ENCODE peak calls at places on chromosomes 3 and 15, in five cellular contexts. One of them, this sample, is unnamed.

GRCh38 chr3:72820405-72820804 is 27.8 kb downstream of the SHQ1 start:
- DNase-seq in neuronal stem cell: no peak
- DNase-seq in mesenchymal stem cell: peak; percentile 19
- DNase-seq in H1: no peak
- DNase-seq in H9: no peak
- DNase-seq in this sample: peak; percentile 58

GRCh38 chr15:76059320-76060097 is at the start of gene TMEM266:
- DNase-seq in neuronal stem cell: peak; percentile 83
- DNase-seq in mesenchymal stem cell: peak; percentile 44
- DNase-seq in H1: no peak
- DNase-seq in H9: peak; percentile 74
- DNase-seq in this sample: peak; percentile 5

GRCh38 chr3:30630238-30631030 is 24.0 kb downstream of the TGFBR2 start:
- DNase-seq in neuronal stem cell: no peak
- DNase-seq in mesenchymal stem cell: no peak
- DNase-seq in H1: no peak
- DNase-seq in H9: no peak
- DNase-seq in this sample: no peak

GRCh38 chr15:73341886-73342600 is 26.7 kb downstream of the HCN4 start:
- DNase-seq in neuronal stem cell: no peak
- DNase-seq in mesenchymal stem cell: no peak
- DNase-seq in H1: no peak
- DNase-seq in H9: no peak
- DNase-seq in this sample: no peak

GRCh38 chr3:127195417-127195816 is 2.5 kb downstream of the PRR23E start:
- DNase-seq in neuronal stem cell: no peak
- DNase-seq in mesenchymal stem cell: no peak
- DNase-seq in H1: no peak
- DNase-seq in H9: no peak
- DNase-seq in this sample: no peak

GRCh38 chr3:107817076-107817475 is 273.8 kb downstream of the CD47 start:
- DNase-seq in neuronal stem cell: no peak
- DNase-seq in mesenchymal stem cell: peak; percentile 10
- DNase-seq in H1: no peak
- DNase-seq in H9: no peak
- DNase-seq in this sample: peak; percentile 50

GRCh38 chr3:144295619-144296018 is 324.0 kb downstream of the DIPK2A start:
- DNase-seq in neuronal stem cell: no peak
- DNase-seq in mesenchymal stem cell: no peak
- DNase-seq in H1: no peak
- DNase-seq in H9: no peak
- DNase-seq in this sample: no peak

GRCh38 chr3:192060160-192060783 is 599.3 kb downstream of the PYDC2 start:
- DNase-seq in neuronal stem cell: peak; percentile 55
- DNase-seq in mesenchymal stem cell: no peak
- DNase-seq in H1: no peak
- DNase-seq in H9: no peak
- DNase-seq in this sample: no peak

GRCh38 chr15:95417761-95418160 is 912.7 kb upstream of the NR2F2 start:
- DNase-seq in neuronal stem cell: no peak
- DNase-seq in mesenchymal stem cell: no peak
- DNase-seq in H1: no peak
- DNase-seq in H9: no peak
- DNase-seq in this sample: peak; percentile 36

GRCh38 chr15:75452968-75453702 is 1.6 kb upstream of the SIN3A start:
- DNase-seq in neuronal stem cell: peak; percentile 58
- DNase-seq in mesenchymal stem cell: peak; percentile 55
- DNase-seq in H1: no peak
- DNase-seq in H9: peak; percentile 80
- DNase-seq in this sample: no peak

GRCh38 chr3:180913582-180914404 is 1.3 kb downstream of the FXR1 start:
- DNase-seq in neuronal stem cell: no peak
- DNase-seq in mesenchymal stem cell: peak; percentile 45
- DNase-seq in H1: no peak
- DNase-seq in H9: no peak
- DNase-seq in this sample: peak; percentile 58

GRCh38 chr3:132629928-132630327 is 29.7 kb downstream of the ACAD11 start:
- DNase-seq in neuronal stem cell: no peak
- DNase-seq in mesenchymal stem cell: peak; percentile 76
- DNase-seq in H1: no peak
- DNase-seq in H9: no peak
- DNase-seq in this sample: peak; percentile 82

GRCh38 chr3:194189243-194189791 is 53.4 kb downstream of the HES1 start:
- DNase-seq in neuronal stem cell: no peak
- DNase-seq in mesenchymal stem cell: peak; percentile 49
- DNase-seq in H1: no peak
- DNase-seq in H9: no peak
- DNase-seq in this sample: no peak

GRCh38 chr15:61644550-61644949 is 415.4 kb upstream of the RORA start:
- DNase-seq in neuronal stem cell: no peak
- DNase-seq in mesenchymal stem cell: no peak
- DNase-seq in H1: no peak
- DNase-seq in H9: no peak
- DNase-seq in this sample: no peak

GRCh38 chr15:39920510-39921273 is 626 bp upstream of the GPR176 start:
- DNase-seq in neuronal stem cell: peak; percentile 63
- DNase-seq in mesenchymal stem cell: peak; percentile 82
- DNase-seq in H1: no peak
- DNase-seq in H9: peak; percentile 70
- DNase-seq in this sample: peak; percentile 84

GRCh38 chr15:73030280-73030679 is 22.0 kb upstream of the NEO1 start:
- DNase-seq in neuronal stem cell: no peak
- DNase-seq in mesenchymal stem cell: no peak
- DNase-seq in H1: no peak
- DNase-seq in H9: no peak
- DNase-seq in this sample: no peak

GRCh38 chr3:171444291-171444690 is 15.9 kb downstream of the TNIK start:
- DNase-seq in neuronal stem cell: no peak
- DNase-seq in mesenchymal stem cell: no peak
- DNase-seq in H1: no peak
- DNase-seq in H9: no peak
- DNase-seq in this sample: no peak

GRCh38 chr3:161649900-161650484 is 153.4 kb downstream of the OTOL1 start:
- DNase-seq in neuronal stem cell: no peak
- DNase-seq in mesenchymal stem cell: peak; percentile 4
- DNase-seq in H1: no peak
- DNase-seq in H9: no peak
- DNase-seq in this sample: no peak

GRCh38 chr15:52180196-52180835 is 10.9 kb downstream of the GNB5 start:
- DNase-seq in neuronal stem cell: no peak
- DNase-seq in mesenchymal stem cell: no peak
- DNase-seq in H1: no peak
- DNase-seq in H9: no peak
- DNase-seq in this sample: no peak

GRCh38 chr3:148158210-148158609 is 539.5 kb upstream of the AGTR1 start:
- DNase-seq in neuronal stem cell: no peak
- DNase-seq in mesenchymal stem cell: peak; percentile 18
- DNase-seq in H1: no peak
- DNase-seq in H9: no peak
- DNase-seq in this sample: peak; percentile 62

GRCh38 chr15:29131336-29132109 is 138.1 kb downstream of the NSMCE3 start:
- DNase-seq in neuronal stem cell: no peak
- DNase-seq in mesenchymal stem cell: no peak
- DNase-seq in H1: no peak
- DNase-seq in H9: peak; percentile 12
- DNase-seq in this sample: no peak

GRCh38 chr3:105686324-105686897 is 182.4 kb downstream of the CBLB start:
- DNase-seq in neuronal stem cell: no peak
- DNase-seq in mesenchymal stem cell: peak; percentile 35
- DNase-seq in H1: no peak
- DNase-seq in H9: no peak
- DNase-seq in this sample: peak; percentile 54

GRCh38 chr3:172929451-172929850 is 178.9 kb downstream of the ECT2 start:
- DNase-seq in neuronal stem cell: no peak
- DNase-seq in mesenchymal stem cell: no peak
- DNase-seq in H1: no peak
- DNase-seq in H9: no peak
- DNase-seq in this sample: no peak

GRCh38 chr3:47266709-47267489 is 15.7 kb downstream of the KIF9 start:
- DNase-seq in neuronal stem cell: no peak
- DNase-seq in mesenchymal stem cell: peak; percentile 95
- DNase-seq in H1: no peak
- DNase-seq in H9: no peak
- DNase-seq in this sample: peak; percentile 96

GRCh38 chr3:11604139-11604895 is 39.4 kb downstream of the VGLL4 start:
- DNase-seq in neuronal stem cell: no peak
- DNase-seq in mesenchymal stem cell: peak; percentile 86
- DNase-seq in H1: no peak
- DNase-seq in H9: no peak
- DNase-seq in this sample: peak; percentile 90

GRCh38 chr15:56813995-56814394 is 80.7 kb upstream of the ZNF280D start:
- DNase-seq in neuronal stem cell: no peak
- DNase-seq in mesenchymal stem cell: no peak
- DNase-seq in H1: no peak
- DNase-seq in H9: no peak
- DNase-seq in this sample: peak; percentile 13
- H2AFZ ChIP-seq in neuronal stem cell: no peak overlapping the region
- H2AFZ ChIP-seq in mesenchymal stem cell: no peak overlapping the region
- H2AFZ ChIP-seq in H1: no peak overlapping the region
- H2AFZ ChIP-seq in H9: no peak overlapping the region
- H2AFZ ChIP-seq in this sample: peak overlapping the region; percentile 62

GRCh38 chr3:10516835-10517465 is 11.6 kb upstream of the ATP2B2 start:
- DNase-seq in neuronal stem cell: no peak
- DNase-seq in mesenchymal stem cell: no peak
- DNase-seq in H1: no peak
- DNase-seq in H9: peak; percentile 23
- DNase-seq in this sample: no peak

GRCh38 chr3:10515884-10516495 is 10.6 kb upstream of the ATP2B2 start:
- DNase-seq in neuronal stem cell: no peak
- DNase-seq in mesenchymal stem cell: no peak
- DNase-seq in H1: no peak
- DNase-seq in H9: peak; percentile 59
- DNase-seq in this sample: no peak

GRCh38 chr3:10513306-10513705 is 7.9 kb upstream of the ATP2B2 start:
- DNase-seq in neuronal stem cell: no peak
- DNase-seq in mesenchymal stem cell: no peak
- DNase-seq in H1: no peak
- DNase-seq in H9: no peak
- DNase-seq in this sample: no peak

GRCh38 chr3:10514407-10515069 is 9.2 kb upstream of the ATP2B2 start:
- DNase-seq in neuronal stem cell: no peak
- DNase-seq in mesenchymal stem cell: no peak
- DNase-seq in H1: no peak
- DNase-seq in H9: no peak
- DNase-seq in this sample: no peak

DNA sequence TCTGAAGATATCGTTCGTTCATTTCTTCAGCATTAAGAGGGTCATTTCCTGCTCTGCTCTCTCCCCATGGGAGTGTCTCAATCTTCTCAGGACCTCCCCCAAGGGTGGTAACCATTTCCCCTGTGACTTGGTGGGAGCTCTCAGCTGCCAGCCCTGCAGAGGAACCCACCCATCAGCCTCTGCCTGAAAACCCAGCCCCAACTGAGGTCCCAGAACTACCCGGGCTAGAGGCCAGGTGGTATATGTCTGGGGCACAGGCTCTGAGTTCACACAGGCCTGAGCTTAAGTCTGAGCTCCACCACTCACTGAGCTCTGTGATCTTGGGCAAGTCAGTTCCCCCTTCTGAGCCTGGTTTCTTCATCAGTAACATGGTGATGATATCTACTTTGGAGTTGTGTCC is 10.0 kb upstream of the ATP2B2 start:
- DNase-seq in neuronal stem cell: no peak
- DNase-seq in mesenchymal stem cell: no peak
- DNase-seq in H1: no peak
- DNase-seq in H9: no peak
- DNase-seq in this sample: no peak
- H3K23ac ChIP-seq in neuronal stem cell: no peak overlapping the region
- H3K23ac ChIP-seq in mesenchymal stem cell: no peak overlapping the region
- H3K23ac ChIP-seq in H1: no peak overlapping the region
- H3K23ac ChIP-seq in H9: no peak overlapping the region
- H3K23ac ChIP-seq in this sample: no peak overlapping the region

GRCh38 chr3:62936626-62937254 is 61.5 kb upstream of the CADPS start:
- DNase-seq in neuronal stem cell: no peak
- DNase-seq in mesenchymal stem cell: no peak
- DNase-seq in H1: no peak
- DNase-seq in H9: no peak
- DNase-seq in this sample: no peak

GRCh38 chr3:62942761-62943160 is 67.5 kb upstream of the CADPS start:
- DNase-seq in neuronal stem cell: no peak
- DNase-seq in mesenchymal stem cell: no peak
- DNase-seq in H1: no peak
- DNase-seq in H9: no peak
- DNase-seq in this sample: no peak

GRCh38 chr3:62940763-62941632 is 65.8 kb upstream of the CADPS start:
- DNase-seq in neuronal stem cell: no peak
- DNase-seq in mesenchymal stem cell: peak; percentile 14
- DNase-seq in H1: no peak
- DNase-seq in H9: no peak
- DNase-seq in this sample: peak; percentile 1

GRCh38 chr3:62938583-62938982 is 63.4 kb upstream of the CADPS start:
- DNase-seq in neuronal stem cell: no peak
- DNase-seq in mesenchymal stem cell: no peak
- DNase-seq in H1: no peak
- DNase-seq in H9: no peak
- DNase-seq in this sample: no peak

GRCh38 chr3:62939707-62940106 is 64.5 kb upstream of the CADPS start:
- DNase-seq in neuronal stem cell: no peak
- DNase-seq in mesenchymal stem cell: no peak
- DNase-seq in H1: no peak
- DNase-seq in H9: no peak
- DNase-seq in this sample: no peak
- H2AFZ ChIP-seq in neuronal stem cell: no peak overlapping the region
- H2AFZ ChIP-seq in mesenchymal stem cell: no peak overlapping the region
- H2AFZ ChIP-seq in H1: no peak overlapping the region
- H2AFZ ChIP-seq in H9: no peak overlapping the region
- H2AFZ ChIP-seq in this sample: no peak overlapping the region

GRCh38 chr3:63519426-63519825 is 133.0 kb upstream of the SNTN start:
- DNase-seq in neuronal stem cell: no peak
- DNase-seq in mesenchymal stem cell: no peak
- DNase-seq in H1: no peak
- DNase-seq in H9: no peak
- DNase-seq in this sample: peak; percentile 5
- H3K23ac ChIP-seq in neuronal stem cell: no peak overlapping the region
- H3K23ac ChIP-seq in mesenchymal stem cell: no peak overlapping the region
- H3K23ac ChIP-seq in H1: no peak overlapping the region
- H3K23ac ChIP-seq in H9: no peak overlapping the region
- H3K23ac ChIP-seq in this sample: no peak overlapping the region

This sample was measured in IMR-90.